ENCODE peak calls at places on chromosomes 4 and X, in ten cellular contexts. A is fibroblast of mammary gland, I is kidney, X is tibial artery, H is mucosa of descending colon, V is MM.1S, P is fibroblast of lung, E is BJ, D is GM12864, Q is thyroid gland. C is an unnamed sample.

GRCh38 chr4:128177376-128177959 is 110.1 kb downstream of the PGRMC2 start:
- DNase-seq in A (no peak), I (no peak), X (no peak), H (no peak), V (no peak), P (no peak), E (no peak), D (no peak), Q (no peak), C (no peak)

GRCh38 chrX:10725071-10725470 is 104.7 kb upstream of the MID1 start:
- DNase-seq in A (no peak), I (no peak), X (no peak), H (no peak), V (no peak), P (no peak), E (no peak), D (no peak), Q (no peak), C (peak; percentile 31)

GRCh38 chrX:39639871-39640270 is 457.9 kb downstream of the BCOR start:
- DNase-seq in A (peak; percentile 41), I (no peak), X (no peak), H (no peak), V (no peak), P (peak; percentile 2), E (no peak), D (no peak), Q (no peak), C (no peak)

GRCh38 chrX:67604979-67605703 is 61.3 kb downstream of the AR start:
- DNase-seq in A (peak; percentile 90), I (no peak), X (no peak), H (no peak), V (peak; percentile 73), P (peak; percentile 70), E (peak; percentile 79), D (no peak), Q (no peak), C (no peak)

GRCh38 chr4:156294577-156294976 is 340.9 kb upstream of the CTSO start:
- DNase-seq in A (peak; percentile 71), I (no peak), X (no peak), H (no peak), V (peak; percentile 70), P (peak; percentile 79), E (no peak), D (no peak), Q (no peak), C (no peak)

GRCh38 chr4:76570141-76570989 is 135.3 kb downstream of the SHROOM3 start:
- DNase-seq in A (peak; percentile 63), I (no peak), X (no peak), H (no peak), V (no peak), P (peak; percentile 44), E (no peak), D (no peak), Q (peak; percentile 73), C (no peak)

GRCh38 chr4:54898941-54899340 is 226.5 kb downstream of the KDR start:
- DNase-seq in A (no peak), I (no peak), X (no peak), H (no peak), V (no peak), P (no peak), E (no peak), D (no peak), Q (no peak), C (no peak)

GRCh38 chr4:76325072-76325471 is 18.5 kb downstream of the STBD1 start:
- DNase-seq in A (no peak), I (no peak), X (no peak), H (no peak), V (no peak), P (no peak), E (no peak), D (no peak), Q (no peak), C (no peak)

GRCh38 chr4:15725608-15726007 is 22.7 kb downstream of the BST1 start:
- DNase-seq in A (peak; percentile 16), I (no peak), X (no peak), H (no peak), V (no peak), P (no peak), E (no peak), D (no peak), Q (no peak), C (no peak)

GRCh38 chr4:69742596-69742995 is 17.8 kb downstream of the SULT1B1 start:
- DNase-seq in A (no peak), I (peak; percentile 52), X (no peak), H (peak; percentile 29), V (no peak), P (no peak), E (no peak), D (no peak), Q (no peak), C (no peak)

GRCh38 chrX:18994713-18995112 is 10.8 kb upstream of the PHKA2 start:
- DNase-seq in A (peak; percentile 86), I (no peak), X (no peak), H (no peak), V (no peak), P (peak; percentile 86), E (peak; percentile 37), D (no peak), Q (no peak), C (no peak)

GRCh38 chr4:36173923-36174322 is 70.4 kb downstream of the ARAP2 start:
- DNase-seq in A (no peak), I (no peak), X (no peak), H (no peak), V (no peak), P (no peak), E (no peak), D (no peak), Q (no peak), C (no peak)

GRCh38 chrX:21373637-21374162 is 518 bp upstream of the CNKSR2 start:
- DNase-seq in A (no peak), I (peak; percentile 75), X (peak; percentile 62), H (peak; percentile 40), V (peak; percentile 28), P (no peak), E (no peak), D (no peak), Q (peak; percentile 51), C (no peak)

GRCh38 chr4:1364217-1364616 is 17.2 kb downstream of the UVSSA start:
- DNase-seq in A (no peak), I (peak; percentile 31), X (no peak), H (peak; percentile 29), V (no peak), P (no peak), E (no peak), D (no peak), Q (no peak), C (no peak)

GRCh38 chrX:13103111-13103913 is 58.9 kb upstream of the FAM9C start:
- DNase-seq in A (peak; percentile 57), I (no peak), X (no peak), H (no peak), V (no peak), P (no peak), E (no peak), D (no peak), Q (no peak), C (no peak)

GRCh38 chrX:102950908-102951866 is 14.1 kb downstream of the RAB40AL start:
- DNase-seq in A (peak; percentile 46), I (no peak), X (no peak), H (no peak), V (peak; percentile 47), P (peak; percentile 51), E (no peak), D (no peak), Q (peak; percentile 37), C (peak; percentile 23)

GRCh38 chr4:151045907-151046306 is 30.8 kb upstream of the LRBA start:
- DNase-seq in A (no peak), I (no peak), X (no peak), H (no peak), V (no peak), P (no peak), E (no peak), D (no peak), Q (no peak), C (no peak)

GRCh38 chrX:9874483-9874882 is 88.3 kb downstream of the SHROOM2 start:
- DNase-seq in A (no peak), I (no peak), X (no peak), H (no peak), V (no peak), P (no peak), E (no peak), D (no peak), Q (no peak), C (no peak)

GRCh38 chr4:41538017-41538733 is at the start of gene LIMCH1:
- DNase-seq in A (no peak), I (peak; percentile 73), X (peak; percentile 91), H (peak; percentile 50), V (no peak), P (peak; percentile 47), E (no peak), D (no peak), Q (peak; percentile 63), C (no peak)

GRCh38 chr4:144572660-144573059 is 73.3 kb upstream of the HHIP start:
- DNase-seq in A (no peak), I (no peak), X (no peak), H (no peak), V (no peak), P (no peak), E (no peak), D (no peak), Q (no peak), C (no peak)

GRCh38 chrX:51891245-51891644 is 2.2 kb upstream of the MAGED1 start:
- DNase-seq in A (no peak), I (no peak), X (no peak), H (no peak), V (no peak), P (no peak), E (no peak), D (no peak), Q (no peak), C (no peak)

GRCh38 chr4:52172166-52172565 is 121.1 kb downstream of the SPATA18 start:
- DNase-seq in A (peak; percentile 36), I (no peak), X (no peak), H (no peak), V (no peak), P (peak; percentile 11), E (no peak), D (no peak), Q (no peak), C (no peak)
- TF ChIP-seq CTCF in A (peak; percentile 42), I (no peak), X (no peak), H (no peak), V (no peak), P (peak; percentile 22), E (peak; percentile 39), D (peak; percentile 24), Q (no peak), C (no peak)

GRCh38 chrX:83845397-83845796 is 15.5 kb upstream of the CYLC1 start:
- DNase-seq in A (peak; percentile 28), I (no peak), X (no peak), H (no peak), V (peak; percentile 68), P (peak; percentile 9), E (no peak), D (no peak), Q (no peak), C (peak; percentile 24)
- TF ChIP-seq CTCF in A (peak; percentile 73), I (peak; percentile 42), X (no peak), H (no peak), V (peak; percentile 77), P (peak; percentile 52), E (peak; percentile 52), D (peak; percentile 66), Q (no peak), C (peak; percentile 66)

GRCh38 chrX:55011294-55011693 is 11.1 kb downstream of the APEX2 start:
- DNase-seq in A (peak; percentile 3), I (no peak), X (no peak), H (no peak), V (no peak), P (peak; percentile 5), E (no peak), D (no peak), Q (no peak), C (no peak)
- TF ChIP-seq CTCF in A (peak; percentile 33), I (no peak), X (no peak), H (no peak), V (peak; percentile 29), P (peak; percentile 36), E (peak; percentile 30), D (peak; percentile 22), Q (no peak), C (no peak)

GRCh38 chr4:74805601-74806000 is 11.3 kb upstream of the BTC start:
- DNase-seq in A (peak; percentile 83), I (no peak), X (no peak), H (no peak), V (no peak), P (peak; percentile 57), E (no peak), D (no peak), Q (no peak), C (no peak)
- TF ChIP-seq CTCF in A (peak; percentile 9), I (no peak), X (no peak), H (no peak), V (no peak), P (no peak), E (no peak), D (no peak), Q (no peak), C (no peak)